ENCODE peak calls at places on chromosome 17, in ten cellular contexts. J is uterus, F is transverse colon, L is A549, O is prostate gland, I is HCT116, T is heart left ventricle, B is thoracic aorta, H is cardiac muscle cell, M is kidney. Z is an unnamed sample.

GRCh38 chr17:73293480-73293911 is 18.3 kb downstream of the CDC42EP4 start:
- DNase-seq in M (peak; percentile 92), O (peak; percentile 78), F (peak; percentile 51), J (peak; percentile 87), B (peak; percentile 65), L (peak; percentile 36), I (peak; percentile 78), H (no peak), T (no peak), Z (peak; percentile 62)

GRCh38 chr17:319266-319665 is 33.3 kb downstream of the RPH3AL start:
- DNase-seq in O (no peak), B (no peak), I (no peak), L (no peak), T (peak; percentile 46), J (no peak), H (no peak), M (peak; percentile 66), F (no peak), Z (no peak)

GRCh38 chr17:226773-227580 is 45.5 kb upstream of the DOC2B start:
- DNase-seq in I (no peak), M (peak; percentile 52), H (no peak), J (no peak), L (no peak), O (no peak), F (no peak), B (no peak), T (peak; percentile 56), Z (no peak)

GRCh38 chr17:16072031-16072430 is 72.4 kb downstream of the TTC19 start:
- DNase-seq in B (no peak), M (no peak), I (no peak), H (no peak), T (no peak), J (no peak), O (no peak), L (no peak), F (no peak), Z (no peak)

GRCh38 chr17:75909051-75909811 is 4.5 kb upstream of the MRPL38 start:
- DNase-seq in M (no peak), T (no peak), F (no peak), O (peak; percentile 50), L (no peak), I (no peak), J (no peak), H (no peak), B (no peak), Z (no peak)

GRCh38 chr17:1372618-1373017 is 27.4 kb downstream of the YWHAE start:
- DNase-seq in I (no peak), O (no peak), T (no peak), F (no peak), M (peak; percentile 5), B (no peak), L (no peak), H (no peak), J (no peak), Z (no peak)

GRCh38 chr17:76331083-76331482 is 22.6 kb downstream of the PRPSAP1 start:
- DNase-seq in T (no peak), O (no peak), H (no peak), F (no peak), L (no peak), I (no peak), J (no peak), M (no peak), B (no peak), Z (no peak)

GRCh38 chr17:9414471-9414870 is 161.1 kb downstream of the STX8 start:
- DNase-seq in M (no peak), H (no peak), I (no peak), O (no peak), T (no peak), J (no peak), F (no peak), B (no peak), L (no peak), Z (no peak)

GRCh38 chr17:35254107-35254802 is 11.4 kb downstream of the SLFN5 start:
- DNase-seq in J (peak; percentile 84), I (peak; percentile 42), L (peak; percentile 97), T (no peak), M (no peak), O (peak; percentile 89), B (peak; percentile 56), H (peak; percentile 3), F (peak; percentile 42), Z (peak; percentile 65)

GRCh38 chr17:45851873-45852272 is 7.2 kb downstream of the SPPL2C start:
- DNase-seq in M (no peak), F (no peak), L (no peak), I (no peak), J (no peak), T (no peak), O (no peak), H (no peak), B (no peak), Z (no peak)

GRCh38 chr17:75430159-75430748 is 24.8 kb upstream of the GRB2 start:
- DNase-seq in F (peak; percentile 36), T (no peak), M (no peak), J (no peak), B (no peak), I (no peak), H (peak; percentile 56), O (no peak), L (peak; percentile 90), Z (no peak)

GRCh38 chr17:40499551-40500189 is 1.8 kb downstream of the TNS4 start:
- DNase-seq in I (no peak), O (peak; percentile 96), H (peak; percentile 90), M (peak; percentile 96), L (peak; percentile 88), T (peak; percentile 90), B (peak; percentile 33), F (peak; percentile 92), J (peak; percentile 89), Z (no peak)

GRCh38 chr17:12328204-12328603 is 307.5 kb downstream of the MAP2K4 start:
- DNase-seq in O (no peak), F (no peak), L (no peak), B (no peak), H (no peak), T (no peak), J (no peak), I (no peak), M (no peak), Z (no peak)

DNA sequence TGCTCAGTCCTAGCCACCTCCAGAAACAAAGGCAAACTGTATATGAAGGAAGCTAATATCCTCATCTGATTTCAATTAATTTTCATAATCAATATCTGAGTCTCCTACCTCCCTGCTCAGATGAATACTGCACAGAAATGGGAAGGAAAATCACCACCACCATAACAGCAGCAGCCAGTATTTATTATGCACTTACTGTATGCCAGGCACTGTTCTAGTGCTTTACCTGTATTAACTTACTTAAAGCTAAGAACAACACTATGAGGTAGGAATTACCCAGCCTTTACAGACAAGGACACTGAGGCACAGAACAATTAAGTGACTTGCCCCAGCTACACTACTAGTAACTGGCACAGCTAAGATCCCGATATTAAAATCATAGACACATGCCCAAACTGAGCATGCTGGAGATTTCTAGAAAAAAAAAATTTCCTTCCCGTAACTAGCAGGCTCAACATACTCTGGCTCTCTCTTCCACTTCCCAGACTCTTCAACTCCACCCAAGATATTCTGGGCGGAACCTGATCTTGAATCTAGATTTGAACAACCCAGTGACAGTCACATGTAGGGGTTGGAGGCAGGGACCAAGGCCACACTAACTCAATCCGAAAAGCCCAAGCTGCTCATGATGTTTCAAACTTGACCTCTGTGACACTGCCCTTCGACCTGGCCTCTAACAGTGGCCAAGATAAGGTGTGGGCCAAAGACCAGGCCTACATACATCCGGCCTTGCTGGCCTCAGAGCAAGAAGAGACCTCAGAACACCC is 3.9 kb downstream of the TRIM25 start:
- DNase-seq in J (peak; percentile 53), F (peak; percentile 30), T (no peak), I (no peak), H (no peak), O (no peak), B (no peak), M (no peak), L (no peak), Z (no peak)
- H3K27ac ChIP-seq in J (peak overlapping the region; percentile 89), F (peak overlapping the region; percentile 98), T (peak overlapping the region; percentile 28), I (no peak overlapping the region), H (no peak overlapping the region), O (no peak overlapping the region), B (no peak overlapping the region), M (peak overlapping the region; percentile 20), L (no peak overlapping the region), Z (peak overlapping the region; percentile 22)

GRCh38 chr17:64515419-64515818 is 8.6 kb downstream of the CEP95 start:
- DNase-seq in J (no peak), F (no peak), M (no peak), O (no peak), H (no peak), L (no peak), T (no peak), B (no peak), I (no peak), Z (no peak)
- TF ChIP-seq CTCF in J (no peak), F (no peak), M (no peak), O (no peak), H (no peak), L (no peak), T (no peak), B (no peak), I (no peak), Z (no peak)

DNA sequence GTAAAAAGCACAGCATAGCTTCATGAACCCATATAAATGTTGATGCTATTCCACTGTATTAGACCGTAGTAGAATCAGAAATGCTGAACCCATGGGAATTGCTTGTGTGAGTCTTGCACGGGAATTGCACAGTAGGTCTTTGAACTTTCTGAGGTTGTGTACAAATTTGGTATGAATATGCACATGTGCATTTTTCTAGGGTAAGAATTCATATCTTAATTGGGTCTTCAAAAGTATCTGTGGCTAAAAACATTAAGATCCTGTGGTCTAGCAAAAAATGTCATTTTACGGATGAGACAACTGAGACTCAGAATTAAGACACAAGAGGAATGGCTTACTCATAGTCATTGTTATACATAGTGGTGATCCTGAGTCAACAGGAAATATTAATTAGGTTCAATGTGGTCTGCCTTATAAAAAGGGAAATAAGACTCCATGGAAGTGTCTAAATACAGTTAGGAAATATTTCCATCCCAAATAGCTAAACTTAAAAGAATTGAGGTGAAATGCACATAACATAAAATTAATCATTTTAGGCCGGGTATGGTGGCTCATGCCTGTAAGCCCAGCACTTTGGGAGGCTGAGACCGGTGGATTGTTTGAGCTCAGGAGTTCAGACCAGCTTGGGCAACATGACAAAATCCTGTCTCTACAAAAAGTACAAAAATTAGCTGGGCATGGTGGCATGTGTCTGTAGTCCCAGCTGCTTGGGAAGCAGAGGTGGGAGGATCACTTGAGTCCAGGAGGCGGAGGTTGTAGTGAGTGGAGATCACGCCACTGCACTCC is 22.8 kb downstream of the TAOK1 start:
- DNase-seq in I (no peak), H (no peak), B (no peak), M (no peak), O (no peak), F (no peak), L (no peak), T (no peak), J (no peak), Z (peak; percentile 36)
- H3K27ac ChIP-seq in I (no peak overlapping the region), H (peak overlapping the region; percentile 60), B (no peak overlapping the region), M (no peak overlapping the region), O (no peak overlapping the region), F (no peak overlapping the region), L (peak overlapping the region; percentile 3), T (peak overlapping the region; percentile 16), J (no peak overlapping the region), Z (peak overlapping the region; percentile 57)

DNA sequence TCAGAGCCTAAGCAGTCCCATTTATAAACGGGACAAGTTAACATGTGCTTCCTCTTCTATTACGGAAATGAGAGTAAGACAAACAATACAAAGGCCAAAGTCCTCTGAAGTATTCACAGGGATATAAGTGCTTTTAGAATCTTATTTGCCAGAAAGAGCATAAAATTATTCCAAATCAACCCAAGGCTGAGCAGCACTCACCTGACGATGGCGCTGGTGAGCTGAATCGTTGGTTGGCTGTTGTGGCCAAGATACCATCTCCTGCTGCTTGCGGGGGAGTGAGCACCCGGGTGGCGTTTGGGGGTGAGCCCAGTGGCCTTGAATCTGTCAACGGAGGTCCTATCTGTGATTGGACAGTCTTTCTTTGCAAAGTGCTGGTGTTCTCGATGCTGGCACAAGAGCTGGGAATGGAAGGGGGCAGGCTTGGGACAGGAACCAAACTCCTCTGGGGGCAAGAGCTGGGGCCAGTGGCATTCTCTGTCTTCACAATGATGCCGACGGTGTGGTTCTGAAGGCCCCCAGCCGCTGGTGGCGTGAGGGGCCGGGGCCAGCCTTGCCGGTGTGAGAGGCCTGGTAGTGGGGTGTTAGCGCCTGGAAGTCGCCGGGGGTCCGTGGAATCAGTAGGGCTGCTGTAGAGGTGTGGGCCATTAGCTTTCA is 9.5 kb upstream of the DHRS13 start:
- DNase-seq in I (no peak), M (no peak), H (no peak), L (peak; percentile 40), O (no peak), F (peak; percentile 68), J (no peak), T (no peak), B (no peak), Z (no peak)
- TF ChIP-seq CTCF in I (peak; percentile 20), M (no peak), H (peak; percentile 32), L (peak; percentile 38), O (no peak), F (peak; percentile 60), J (no peak), T (no peak), B (no peak), Z (no peak)